ENCODE peak calls at places on chromosomes 12 and 14, in ten cellular contexts. One of them, this sample, is unnamed.

GRCh38 chr12:61188801-61189595 is 1071.2 kb upstream of the USP15 start:
- DNase-seq in GM12878: no peak
- DNase-seq in fibroblast of lung: no peak
- DNase-seq in HCT116: no peak
- DNase-seq in right cardiac atrium: no peak
- DNase-seq in thyroid gland: no peak
- DNase-seq in cardiac muscle cell: no peak
- DNase-seq in A549: no peak
- DNase-seq in right atrium auricular region: no peak
- DNase-seq in CD4-positive, CD25-positive, alpha-beta regulatory T cell: no peak
- DNase-seq in this sample: no peak

GRCh38 chr12:48815281-48816110 is 2.8 kb upstream of the CACNB3 start:
- DNase-seq in right cardiac atrium: peak; percentile 90
- DNase-seq in fibroblast of lung: peak; percentile 87
- DNase-seq in cardiac muscle cell: peak; percentile 91
- DNase-seq in GM12878: no peak
- DNase-seq in A549: peak; percentile 84
- DNase-seq in HCT116: peak; percentile 49
- DNase-seq in thyroid gland: peak; percentile 78
- DNase-seq in right atrium auricular region: peak; percentile 79
- DNase-seq in CD4-positive, CD25-positive, alpha-beta regulatory T cell: no peak
- DNase-seq in this sample: peak; percentile 77

GRCh38 chr12:46921048-46921753 is 95.4 kb upstream of the SLC38A4 start:
- DNase-seq in A549: peak; percentile 31
- DNase-seq in right atrium auricular region: no peak
- DNase-seq in HCT116: no peak
- DNase-seq in fibroblast of lung: peak; percentile 72
- DNase-seq in GM12878: no peak
- DNase-seq in CD4-positive, CD25-positive, alpha-beta regulatory T cell: no peak
- DNase-seq in right cardiac atrium: no peak
- DNase-seq in thyroid gland: no peak
- DNase-seq in cardiac muscle cell: peak; percentile 37
- DNase-seq in this sample: no peak

GRCh38 chr14:100785626-100786025 is 40.3 kb upstream of the MEG3 start:
- DNase-seq in HCT116: no peak
- DNase-seq in right atrium auricular region: no peak
- DNase-seq in thyroid gland: no peak
- DNase-seq in A549: no peak
- DNase-seq in fibroblast of lung: no peak
- DNase-seq in cardiac muscle cell: no peak
- DNase-seq in CD4-positive, CD25-positive, alpha-beta regulatory T cell: no peak
- DNase-seq in right cardiac atrium: no peak
- DNase-seq in GM12878: no peak
- DNase-seq in this sample: no peak

GRCh38 chr14:77108753-77109152 is 10.7 kb downstream of the CIPC start:
- DNase-seq in GM12878: no peak
- DNase-seq in fibroblast of lung: no peak
- DNase-seq in A549: no peak
- DNase-seq in right atrium auricular region: no peak
- DNase-seq in cardiac muscle cell: no peak
- DNase-seq in CD4-positive, CD25-positive, alpha-beta regulatory T cell: no peak
- DNase-seq in thyroid gland: no peak
- DNase-seq in right cardiac atrium: no peak
- DNase-seq in HCT116: no peak
- DNase-seq in this sample: no peak

GRCh38 chr12:1880876-1881275 is 37.6 kb downstream of the CACNA2D4 start:
- DNase-seq in CD4-positive, CD25-positive, alpha-beta regulatory T cell: no peak
- DNase-seq in A549: no peak
- DNase-seq in cardiac muscle cell: no peak
- DNase-seq in GM12878: no peak
- DNase-seq in right cardiac atrium: peak; percentile 31
- DNase-seq in right atrium auricular region: peak; percentile 50
- DNase-seq in HCT116: no peak
- DNase-seq in fibroblast of lung: no peak
- DNase-seq in thyroid gland: no peak
- DNase-seq in this sample: no peak

GRCh38 chr14:73245401-73246325 is 8.4 kb downstream of the PAPLN start:
- DNase-seq in HCT116: no peak
- DNase-seq in GM12878: no peak
- DNase-seq in fibroblast of lung: no peak
- DNase-seq in right cardiac atrium: peak; percentile 88
- DNase-seq in cardiac muscle cell: peak; percentile 65
- DNase-seq in thyroid gland: peak; percentile 61
- DNase-seq in A549: no peak
- DNase-seq in right atrium auricular region: no peak
- DNase-seq in CD4-positive, CD25-positive, alpha-beta regulatory T cell: peak; percentile 19
- DNase-seq in this sample: peak; percentile 68

GRCh38 chr14:22266141-22266442 is 322.9 kb downstream of the DAD1 start:
- DNase-seq in thyroid gland: no peak
- DNase-seq in fibroblast of lung: no peak
- DNase-seq in right cardiac atrium: no peak
- DNase-seq in GM12878: no peak
- DNase-seq in right atrium auricular region: no peak
- DNase-seq in HCT116: no peak
- DNase-seq in cardiac muscle cell: no peak
- DNase-seq in CD4-positive, CD25-positive, alpha-beta regulatory T cell: no peak
- DNase-seq in A549: no peak
- DNase-seq in this sample: no peak

GRCh38 chr14:63893701-63894458 is 41.1 kb downstream of the SYNE2 start:
- DNase-seq in cardiac muscle cell: peak; percentile 98
- DNase-seq in CD4-positive, CD25-positive, alpha-beta regulatory T cell: no peak
- DNase-seq in thyroid gland: no peak
- DNase-seq in right atrium auricular region: peak; percentile 75
- DNase-seq in HCT116: no peak
- DNase-seq in right cardiac atrium: peak; percentile 74
- DNase-seq in GM12878: no peak
- DNase-seq in fibroblast of lung: peak; percentile 93
- DNase-seq in A549: peak; percentile 45
- DNase-seq in this sample: peak; percentile 53

GRCh38 chr12:11650697-11651281 is 1.3 kb downstream of the ETV6 start:
- DNase-seq in A549: no peak
- DNase-seq in cardiac muscle cell: peak; percentile 45
- DNase-seq in CD4-positive, CD25-positive, alpha-beta regulatory T cell: no peak
- DNase-seq in thyroid gland: no peak
- DNase-seq in fibroblast of lung: peak; percentile 41
- DNase-seq in right atrium auricular region: no peak
- DNase-seq in HCT116: no peak
- DNase-seq in right cardiac atrium: no peak
- DNase-seq in GM12878: peak; percentile 40
- DNase-seq in this sample: no peak

DNA sequence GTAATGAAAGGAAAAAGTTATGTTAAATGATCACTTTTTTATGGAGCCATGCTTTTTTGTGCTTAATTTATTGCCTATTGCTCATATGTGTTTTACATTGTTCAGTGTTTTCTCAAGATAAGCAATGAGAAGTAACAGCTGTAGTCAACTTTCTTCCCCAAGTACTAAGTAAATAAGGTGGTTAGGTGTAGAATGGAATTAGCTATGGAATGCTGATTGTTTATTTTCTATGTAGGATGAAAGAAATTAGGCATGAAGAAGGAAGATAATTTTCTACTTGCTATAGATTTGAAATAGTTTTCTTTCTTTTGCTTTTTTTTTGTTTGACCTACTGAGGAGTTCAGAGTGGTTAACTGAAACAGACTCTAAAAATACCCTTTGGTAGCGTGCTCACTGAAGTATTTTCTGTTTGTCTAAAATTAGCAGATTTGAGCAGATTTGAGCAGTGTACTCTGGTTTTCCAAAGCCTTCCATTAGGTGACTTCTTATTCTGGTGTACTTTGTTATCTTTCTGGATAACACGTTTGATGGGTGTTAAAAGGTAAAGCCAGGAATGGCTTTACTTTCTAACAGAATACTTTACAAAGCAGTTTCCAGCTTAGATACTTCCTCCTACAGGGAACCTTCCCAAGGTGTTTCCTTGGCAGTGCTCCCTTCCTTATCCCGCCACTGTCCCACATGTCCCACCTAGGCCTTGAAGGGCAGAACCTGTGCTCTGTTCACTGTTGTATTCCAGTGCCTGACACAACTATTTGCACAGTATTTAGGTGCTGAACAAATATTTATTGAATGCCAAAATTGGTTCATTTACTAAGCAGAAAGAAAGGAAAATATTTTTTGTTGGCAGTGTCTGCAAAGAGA is 56.0 kb downstream of the RASSF3 start:
- DNase-seq in CD4-positive, CD25-positive, alpha-beta regulatory T cell: no peak
- DNase-seq in HCT116: no peak
- DNase-seq in right cardiac atrium: no peak
- DNase-seq in GM12878: no peak
- DNase-seq in fibroblast of lung: peak; percentile 49
- DNase-seq in thyroid gland: no peak
- DNase-seq in cardiac muscle cell: peak; percentile 36
- DNase-seq in A549: no peak
- DNase-seq in right atrium auricular region: no peak
- DNase-seq in this sample: no peak
- H3K4me1 ChIP-seq in CD4-positive, CD25-positive, alpha-beta regulatory T cell: peaks cover 100% of the 10 kb centered on the region
- H3K4me1 ChIP-seq in HCT116: peaks cover 39% of the 10 kb centered on the region
- H3K4me1 ChIP-seq in right cardiac atrium: peaks cover 22% of the 10 kb centered on the region
- H3K4me1 ChIP-seq in GM12878: peaks cover 69% of the 10 kb centered on the region
- H3K4me1 ChIP-seq in fibroblast of lung: peaks cover 11% of the 10 kb centered on the region
- H3K4me1 ChIP-seq in thyroid gland: peaks cover 45% of the 10 kb centered on the region
- H3K4me1 ChIP-seq in cardiac muscle cell: peaks cover 65% of the 10 kb centered on the region
- H3K4me1 ChIP-seq in A549: peaks cover 83% of the 10 kb centered on the region
- H3K4me1 ChIP-seq in right atrium auricular region: no peaks in the 10 kb centered on the region
- H3K4me1 ChIP-seq in this sample: peaks cover 81% of the 10 kb centered on the region

GRCh38 chr12:57895337-57896138 is 45.8 kb upstream of the ATP23 start:
- DNase-seq in thyroid gland: no peak
- DNase-seq in HCT116: no peak
- DNase-seq in CD4-positive, CD25-positive, alpha-beta regulatory T cell: no peak
- DNase-seq in A549: no peak
- DNase-seq in right cardiac atrium: peak; percentile 57
- DNase-seq in right atrium auricular region: no peak
- DNase-seq in fibroblast of lung: no peak
- DNase-seq in cardiac muscle cell: peak; percentile 12
- DNase-seq in GM12878: no peak
- DNase-seq in this sample: no peak

GRCh38 chr12:57897296-57897974 is 43.9 kb upstream of the ATP23 start:
- DNase-seq in A549: no peak
- DNase-seq in HCT116: no peak
- DNase-seq in right cardiac atrium: no peak
- DNase-seq in right atrium auricular region: no peak
- DNase-seq in CD4-positive, CD25-positive, alpha-beta regulatory T cell: no peak
- DNase-seq in fibroblast of lung: no peak
- DNase-seq in thyroid gland: no peak
- DNase-seq in cardiac muscle cell: no peak
- DNase-seq in GM12878: no peak
- DNase-seq in this sample: no peak

GRCh38 chr12:57896437-57897201 is 44.7 kb upstream of the ATP23 start:
- DNase-seq in HCT116: no peak
- DNase-seq in right atrium auricular region: peak; percentile 83
- DNase-seq in cardiac muscle cell: peak; percentile 88
- DNase-seq in CD4-positive, CD25-positive, alpha-beta regulatory T cell: no peak
- DNase-seq in right cardiac atrium: peak; percentile 93
- DNase-seq in fibroblast of lung: peak; percentile 86
- DNase-seq in thyroid gland: peak; percentile 74
- DNase-seq in GM12878: no peak
- DNase-seq in A549: peak; percentile 51
- DNase-seq in this sample: peak; percentile 84

GRCh38 chr12:57894577-57895292 is 46.6 kb upstream of the ATP23 start:
- DNase-seq in HCT116: no peak
- DNase-seq in CD4-positive, CD25-positive, alpha-beta regulatory T cell: no peak
- DNase-seq in right atrium auricular region: no peak
- DNase-seq in GM12878: no peak
- DNase-seq in fibroblast of lung: no peak
- DNase-seq in cardiac muscle cell: no peak
- DNase-seq in A549: no peak
- DNase-seq in right cardiac atrium: no peak
- DNase-seq in thyroid gland: no peak
- DNase-seq in this sample: no peak

GRCh38 chr12:57896139-57896436 is 45.3 kb upstream of the ATP23 start:
- DNase-seq in A549: no peak
- DNase-seq in HCT116: no peak
- DNase-seq in GM12878: no peak
- DNase-seq in thyroid gland: no peak
- DNase-seq in right cardiac atrium: no peak
- DNase-seq in fibroblast of lung: peak; percentile 63
- DNase-seq in right atrium auricular region: no peak
- DNase-seq in CD4-positive, CD25-positive, alpha-beta regulatory T cell: no peak
- DNase-seq in cardiac muscle cell: peak; percentile 65
- DNase-seq in this sample: no peak
- H3K27ac ChIP-seq in A549: peak overlapping the region; percentile 85
- H3K27ac ChIP-seq in HCT116: no peak overlapping the region
- H3K27ac ChIP-seq in GM12878: no peak overlapping the region
- H3K27ac ChIP-seq in thyroid gland: peak overlapping the region; percentile 98
- H3K27ac ChIP-seq in right cardiac atrium: peak overlapping the region; percentile 100
- H3K27ac ChIP-seq in fibroblast of lung: peak overlapping the region; percentile 93
- H3K27ac ChIP-seq in right atrium auricular region: peak overlapping the region; percentile 95
- H3K27ac ChIP-seq in CD4-positive, CD25-positive, alpha-beta regulatory T cell: peak overlapping the region; percentile 61
- H3K27ac ChIP-seq in cardiac muscle cell: peak overlapping the region; percentile 31
- H3K27ac ChIP-seq in this sample: peak overlapping the region; percentile 98

GRCh38 chr12:52913424-52913821 is 8.5 kb upstream of the KRT8 start:
- DNase-seq in thyroid gland: no peak
- DNase-seq in right atrium auricular region: no peak
- DNase-seq in CD4-positive, CD25-positive, alpha-beta regulatory T cell: no peak
- DNase-seq in cardiac muscle cell: no peak
- DNase-seq in right cardiac atrium: no peak
- DNase-seq in A549: no peak
- DNase-seq in GM12878: no peak
- DNase-seq in HCT116: no peak
- DNase-seq in fibroblast of lung: no peak
- DNase-seq in this sample: no peak
- H3K4me1 ChIP-seq in thyroid gland: peaks cover 25% of the 10 kb centered on the region
- H3K4me1 ChIP-seq in right atrium auricular region: no peaks in the 10 kb centered on the region
- H3K4me1 ChIP-seq in CD4-positive, CD25-positive, alpha-beta regulatory T cell: no peaks in the 10 kb centered on the region
- H3K4me1 ChIP-seq in cardiac muscle cell: peaks cover 5% of the 10 kb centered on the region
- H3K4me1 ChIP-seq in right cardiac atrium: no peaks in the 10 kb centered on the region
- H3K4me1 ChIP-seq in A549: peaks cover 13% of the 10 kb centered on the region
- H3K4me1 ChIP-seq in GM12878: no peaks in the 10 kb centered on the region
- H3K4me1 ChIP-seq in HCT116: peaks cover 32% of the 10 kb centered on the region
- H3K4me1 ChIP-seq in fibroblast of lung: no peaks in the 10 kb centered on the region
- H3K4me1 ChIP-seq in this sample: no peaks in the 10 kb centered on the region

DNA sequence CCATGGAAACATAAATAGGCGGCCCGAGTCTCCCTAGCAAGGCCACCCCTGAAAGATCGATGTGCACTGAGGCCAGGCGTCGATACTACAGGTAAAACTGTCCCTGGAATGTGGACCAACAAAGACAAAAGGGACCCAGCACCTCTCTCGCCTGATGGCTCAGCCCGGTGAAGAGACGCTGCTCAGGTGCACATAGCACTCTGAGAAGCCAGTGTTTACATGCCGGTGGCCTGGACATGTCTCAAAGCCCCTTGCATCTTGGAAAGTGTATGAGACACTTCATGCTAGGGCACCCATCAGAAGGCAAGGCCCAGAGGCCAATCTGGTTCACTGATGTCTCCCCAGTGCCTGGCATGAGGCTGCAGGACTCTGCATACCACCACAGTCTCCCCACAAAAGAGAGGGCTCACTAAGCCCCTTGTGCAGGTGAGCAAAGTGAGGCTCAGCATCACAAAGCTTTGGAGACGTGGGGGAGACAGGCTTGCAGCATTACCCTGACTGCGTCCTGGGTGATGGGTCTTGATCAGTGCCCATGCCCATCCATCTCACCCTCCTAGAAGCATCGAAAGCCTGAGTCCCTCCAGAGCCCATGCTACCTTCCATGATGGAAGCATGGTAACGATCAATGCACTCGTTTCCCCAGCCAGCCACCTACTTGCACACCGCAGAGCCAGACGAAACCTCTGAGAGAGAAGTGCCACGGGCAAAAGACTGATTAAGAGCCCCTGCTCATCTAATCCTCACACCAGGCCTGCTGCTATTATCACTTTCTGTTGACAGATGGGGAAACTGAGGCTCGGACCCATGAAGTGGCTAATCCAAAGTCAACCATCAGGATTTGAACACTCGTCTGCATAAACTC is 16.1 kb downstream of the BCL11B start:
- DNase-seq in GM12878: no peak
- DNase-seq in CD4-positive, CD25-positive, alpha-beta regulatory T cell: peak; percentile 15
- DNase-seq in thyroid gland: no peak
- DNase-seq in cardiac muscle cell: no peak
- DNase-seq in right atrium auricular region: no peak
- DNase-seq in right cardiac atrium: no peak
- DNase-seq in fibroblast of lung: no peak
- DNase-seq in HCT116: no peak
- DNase-seq in A549: no peak
- DNase-seq in this sample: no peak
- H3K27ac ChIP-seq in GM12878: no peak overlapping the region
- H3K27ac ChIP-seq in CD4-positive, CD25-positive, alpha-beta regulatory T cell: peak overlapping the region; percentile 99
- H3K27ac ChIP-seq in thyroid gland: no peak overlapping the region
- H3K27ac ChIP-seq in cardiac muscle cell: no peak overlapping the region
- H3K27ac ChIP-seq in right atrium auricular region: no peak overlapping the region
- H3K27ac ChIP-seq in right cardiac atrium: no peak overlapping the region
- H3K27ac ChIP-seq in fibroblast of lung: no peak overlapping the region
- H3K27ac ChIP-seq in HCT116: no peak overlapping the region
- H3K27ac ChIP-seq in A549: no peak overlapping the region
- H3K27ac ChIP-seq in this sample: no peak overlapping the region